ENCODE peak calls at places on chromosome 14, in five cellular contexts. One of them, this sample, is unnamed.
A peak's percentile ranks its signal among the peaks of the same experiment; 100 is the strongest.

GRCh38 chr14:59098377-59098776 is 90.1 kb upstream of the DAAM1 start:
- DNase-seq in brain microvascular endothelial cell: peak; percentile 99
- DNase-seq in SK-N-MC: no peak
- DNase-seq in uterus: no peak
- DNase-seq in upper lobe of right lung: no peak
- DNase-seq in this sample: no peak

GRCh38 chr14:58787601-58788000 is 149.8 kb downstream of the DACT1 start:
- DNase-seq in brain microvascular endothelial cell: no peak
- DNase-seq in SK-N-MC: no peak
- DNase-seq in uterus: no peak
- DNase-seq in upper lobe of right lung: no peak
- DNase-seq in this sample: no peak

GRCh38 chr14:104388011-104388521 is 191.5 kb upstream of the C14orf180 start:
- DNase-seq in brain microvascular endothelial cell: no peak
- DNase-seq in SK-N-MC: no peak
- DNase-seq in uterus: peak; percentile 6
- DNase-seq in upper lobe of right lung: peak; percentile 58
- DNase-seq in this sample: no peak

GRCh38 chr14:39374846-39375245 is 57.4 kb downstream of the FBXO33 start:
- DNase-seq in brain microvascular endothelial cell: no peak
- DNase-seq in SK-N-MC: no peak
- DNase-seq in uterus: no peak
- DNase-seq in upper lobe of right lung: no peak
- DNase-seq in this sample: no peak

GRCh38 chr14:73058923-73059311 is 583 bp downstream of the RBM25 start:
- DNase-seq in brain microvascular endothelial cell: peak; percentile 7
- DNase-seq in SK-N-MC: no peak
- DNase-seq in uterus: peak; percentile 30
- DNase-seq in upper lobe of right lung: no peak
- DNase-seq in this sample: no peak

GRCh38 chr14:93941293-93941910 is 14.3 kb downstream of the FAM181A start:
- DNase-seq in brain microvascular endothelial cell: peak; percentile 80
- DNase-seq in SK-N-MC: no peak
- DNase-seq in uterus: no peak
- DNase-seq in upper lobe of right lung: no peak
- DNase-seq in this sample: no peak

GRCh38 chr14:83799230-83799629 is 1730.7 kb upstream of the FLRT2 start:
- DNase-seq in brain microvascular endothelial cell: no peak
- DNase-seq in SK-N-MC: no peak
- DNase-seq in uterus: no peak
- DNase-seq in upper lobe of right lung: no peak
- DNase-seq in this sample: no peak

GRCh38 chr14:39233680-39234326 is at the start of gene MIA2:
- DNase-seq in brain microvascular endothelial cell: no peak
- DNase-seq in SK-N-MC: no peak
- DNase-seq in uterus: no peak
- DNase-seq in upper lobe of right lung: no peak
- DNase-seq in this sample: no peak

GRCh38 chr14:44316647-44317432 is 190.2 kb downstream of the FSCB start:
- DNase-seq in brain microvascular endothelial cell: peak; percentile 95
- DNase-seq in SK-N-MC: no peak
- DNase-seq in uterus: no peak
- DNase-seq in upper lobe of right lung: no peak
- DNase-seq in this sample: no peak

GRCh38 chr14:65214741-65215140 is 112.4 kb upstream of the MAX start:
- DNase-seq in brain microvascular endothelial cell: no peak
- DNase-seq in SK-N-MC: no peak
- DNase-seq in uterus: no peak
- DNase-seq in upper lobe of right lung: no peak
- DNase-seq in this sample: no peak

GRCh38 chr14:104150201-104151027 is 12.0 kb downstream of the KIF26A start:
- DNase-seq in brain microvascular endothelial cell: peak; percentile 48
- DNase-seq in SK-N-MC: peak; percentile 59
- DNase-seq in uterus: no peak
- DNase-seq in upper lobe of right lung: no peak
- DNase-seq in this sample: no peak

GRCh38 chr14:77316872-77317271 is 3.8 kb downstream of the POMT2 start:
- DNase-seq in brain microvascular endothelial cell: no peak
- DNase-seq in SK-N-MC: no peak
- DNase-seq in uterus: no peak
- DNase-seq in upper lobe of right lung: no peak
- DNase-seq in this sample: no peak

GRCh38 chr14:88326352-88327103 is 3.5 kb upstream of the KCNK10 start:
- DNase-seq in brain microvascular endothelial cell: no peak
- DNase-seq in SK-N-MC: no peak
- DNase-seq in uterus: no peak
- DNase-seq in upper lobe of right lung: no peak
- DNase-seq in this sample: no peak
- H3K4me3 ChIP-seq in brain microvascular endothelial cell: no peak overlapping the region
- H3K4me3 ChIP-seq in SK-N-MC: no peak overlapping the region
- H3K4me3 ChIP-seq in uterus: no peak overlapping the region
- H3K4me3 ChIP-seq in upper lobe of right lung: no peak overlapping the region
- H3K4me3 ChIP-seq in this sample: peak overlapping the region; percentile 51

GRCh38 chr14:51856897-51857296 is 3.5 kb upstream of the GNG2 start:
- DNase-seq in brain microvascular endothelial cell: no peak
- DNase-seq in SK-N-MC: no peak
- DNase-seq in uterus: no peak
- DNase-seq in upper lobe of right lung: no peak
- DNase-seq in this sample: no peak
- H3K27ac ChIP-seq in brain microvascular endothelial cell: no peak overlapping the region
- H3K27ac ChIP-seq in SK-N-MC: no peak overlapping the region
- H3K27ac ChIP-seq in uterus: no peak overlapping the region
- H3K27ac ChIP-seq in upper lobe of right lung: no peak overlapping the region
- H3K27ac ChIP-seq in this sample: no peak overlapping the region

GRCh38 chr14:101982621-101983020 is 18.2 kb downstream of the DYNC1H1 start:
- DNase-seq in brain microvascular endothelial cell: peak; percentile 32
- DNase-seq in SK-N-MC: no peak
- DNase-seq in uterus: no peak
- DNase-seq in upper lobe of right lung: no peak
- DNase-seq in this sample: no peak
- H3K36me3 ChIP-seq in brain microvascular endothelial cell: peaks cover 83% of the 10 kb centered on the region
- H3K36me3 ChIP-seq in SK-N-MC: peaks cover 90% of the 10 kb centered on the region
- H3K36me3 ChIP-seq in uterus: no peaks in the 10 kb centered on the region
- H3K36me3 ChIP-seq in upper lobe of right lung: peaks cover 98% of the 10 kb centered on the region
- H3K36me3 ChIP-seq in this sample: peaks cover 34% of the 10 kb centered on the region

DNA sequence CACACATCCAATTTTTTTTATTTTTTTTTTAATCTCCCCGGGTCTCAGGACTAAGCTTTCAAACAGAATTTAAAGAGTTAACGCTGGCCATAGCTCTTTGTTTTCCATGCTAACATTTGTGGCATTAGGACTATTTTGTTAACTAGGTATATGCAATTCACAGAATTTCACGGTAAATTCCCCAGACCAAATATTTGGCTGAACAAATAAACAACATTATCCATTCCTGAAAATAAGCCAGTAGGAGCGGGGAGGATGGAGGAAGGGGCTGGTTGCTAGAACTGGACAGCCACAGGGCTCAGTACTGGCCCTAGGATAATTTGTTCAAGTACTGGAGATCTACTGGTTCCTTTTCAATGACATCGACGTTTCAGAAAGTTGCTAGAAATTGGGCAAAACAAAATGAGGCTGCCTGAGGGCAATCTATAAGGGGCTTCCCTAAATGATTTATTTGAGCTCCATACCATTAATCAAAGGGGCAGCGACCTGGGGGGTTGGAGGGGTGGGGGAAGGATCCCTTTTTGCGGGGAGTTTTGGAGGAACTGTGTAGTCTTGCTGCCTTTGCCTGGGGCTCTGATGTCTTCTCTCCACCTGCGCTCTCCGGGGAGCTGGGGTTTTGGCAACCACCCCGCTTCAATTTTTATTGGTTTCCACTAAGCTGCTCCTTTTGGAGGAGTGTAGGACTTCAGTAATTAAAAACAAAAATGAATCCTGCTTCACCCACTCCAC is 9.0 kb downstream of the BMP4 start:
- DNase-seq in brain microvascular endothelial cell: no peak
- DNase-seq in SK-N-MC: no peak
- DNase-seq in uterus: no peak
- DNase-seq in upper lobe of right lung: no peak
- DNase-seq in this sample: no peak
- H3K4me3 ChIP-seq in brain microvascular endothelial cell: no peak overlapping the region
- H3K4me3 ChIP-seq in SK-N-MC: no peak overlapping the region
- H3K4me3 ChIP-seq in uterus: no peak overlapping the region
- H3K4me3 ChIP-seq in upper lobe of right lung: no peak overlapping the region
- H3K4me3 ChIP-seq in this sample: no peak overlapping the region

DNA sequence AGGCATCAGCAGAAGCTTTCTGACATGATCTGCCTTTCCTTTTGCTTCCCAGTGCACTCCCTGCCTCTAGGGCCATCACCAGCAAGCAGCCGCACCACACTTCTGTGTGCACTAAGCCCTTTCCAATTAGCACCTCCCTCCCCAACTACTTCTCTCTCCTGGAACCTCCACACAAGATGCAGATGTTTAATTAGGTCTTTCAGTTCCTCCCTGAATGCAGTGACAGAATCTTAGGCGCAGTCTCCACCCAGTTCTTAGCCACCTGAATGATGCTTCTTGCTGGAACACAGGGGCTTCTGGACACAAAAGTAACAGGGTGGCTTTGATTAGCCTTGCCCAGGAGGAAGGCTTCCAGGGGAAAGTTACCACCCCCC is 32.9 kb downstream of the NIN start:
- DNase-seq in brain microvascular endothelial cell: no peak
- DNase-seq in SK-N-MC: no peak
- DNase-seq in uterus: no peak
- DNase-seq in upper lobe of right lung: no peak
- DNase-seq in this sample: no peak
- H3K27ac ChIP-seq in brain microvascular endothelial cell: no peak overlapping the region
- H3K27ac ChIP-seq in SK-N-MC: no peak overlapping the region
- H3K27ac ChIP-seq in uterus: no peak overlapping the region
- H3K27ac ChIP-seq in upper lobe of right lung: no peak overlapping the region
- H3K27ac ChIP-seq in this sample: no peak overlapping the region

GRCh38 chr14:22318951-22319350 is 270.1 kb downstream of the DAD1 start:
- DNase-seq in brain microvascular endothelial cell: no peak
- DNase-seq in SK-N-MC: no peak
- DNase-seq in uterus: no peak
- DNase-seq in upper lobe of right lung: no peak
- DNase-seq in this sample: no peak
- H3K36me3 ChIP-seq in brain microvascular endothelial cell: no peaks in the 10 kb centered on the region
- H3K36me3 ChIP-seq in SK-N-MC: no peaks in the 10 kb centered on the region
- H3K36me3 ChIP-seq in uterus: no peaks in the 10 kb centered on the region
- H3K36me3 ChIP-seq in upper lobe of right lung: no peaks in the 10 kb centered on the region
- H3K36me3 ChIP-seq in this sample: no peaks in the 10 kb centered on the region

DNA sequence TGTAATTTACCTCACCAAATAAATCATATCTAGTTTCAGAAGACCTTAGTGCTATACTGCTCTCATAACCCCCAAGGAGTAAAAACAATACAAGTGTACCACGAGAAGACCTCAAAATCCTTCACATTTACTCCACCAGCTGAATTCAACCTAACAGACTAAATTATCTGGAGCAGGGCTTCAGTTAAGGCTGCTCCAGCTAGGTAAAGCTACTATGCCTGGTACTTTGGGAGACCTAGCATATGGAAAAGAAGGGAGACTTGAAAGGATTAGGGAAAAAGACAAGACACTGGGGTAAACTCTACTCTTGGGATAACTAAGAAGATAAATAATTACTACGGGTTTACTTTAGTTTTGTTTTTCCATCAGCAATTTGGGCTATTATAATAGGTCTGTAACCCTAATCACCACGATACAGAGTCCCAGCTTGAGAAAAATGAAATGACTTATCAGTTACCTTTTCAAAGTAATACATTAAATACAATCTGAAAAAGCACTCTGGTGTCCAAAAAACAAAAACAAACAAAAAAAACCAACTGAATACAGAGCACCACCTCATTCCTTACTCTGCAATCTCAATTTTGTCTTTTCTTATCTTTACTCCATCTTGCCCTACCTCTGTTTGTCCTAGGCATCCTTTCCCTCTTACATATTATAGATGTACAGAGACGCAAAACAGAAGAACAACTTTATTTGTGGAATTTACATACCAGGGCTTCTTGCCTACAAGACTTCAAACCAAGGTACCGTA is 2.1 kb downstream of the EML5 start:
- DNase-seq in brain microvascular endothelial cell: no peak
- DNase-seq in SK-N-MC: no peak
- DNase-seq in uterus: no peak
- DNase-seq in upper lobe of right lung: no peak
- DNase-seq in this sample: no peak
- H3K4me3 ChIP-seq in brain microvascular endothelial cell: no peak overlapping the region
- H3K4me3 ChIP-seq in SK-N-MC: no peak overlapping the region
- H3K4me3 ChIP-seq in uterus: no peak overlapping the region
- H3K4me3 ChIP-seq in upper lobe of right lung: no peak overlapping the region
- H3K4me3 ChIP-seq in this sample: no peak overlapping the region

GRCh38 chr14:71339650-71340415 is 432.6 kb downstream of the PCNX1 start:
- DNase-seq in brain microvascular endothelial cell: no peak
- DNase-seq in SK-N-MC: no peak
- DNase-seq in uterus: no peak
- DNase-seq in upper lobe of right lung: no peak
- DNase-seq in this sample: no peak
- H3K27ac ChIP-seq in brain microvascular endothelial cell: no peak overlapping the region
- H3K27ac ChIP-seq in SK-N-MC: peak overlapping the region; percentile 67
- H3K27ac ChIP-seq in uterus: no peak overlapping the region
- H3K27ac ChIP-seq in upper lobe of right lung: no peak overlapping the region
- H3K27ac ChIP-seq in this sample: no peak overlapping the region

GRCh38 chr14:103134405-103134804 is 11.1 kb downstream of the TNFAIP2 start:
- DNase-seq in brain microvascular endothelial cell: no peak
- DNase-seq in SK-N-MC: no peak
- DNase-seq in uterus: no peak
- DNase-seq in upper lobe of right lung: no peak
- DNase-seq in this sample: no peak
- H3K36me3 ChIP-seq in brain microvascular endothelial cell: no peaks in the 10 kb centered on the region
- H3K36me3 ChIP-seq in SK-N-MC: no peaks in the 10 kb centered on the region
- H3K36me3 ChIP-seq in uterus: no peaks in the 10 kb centered on the region
- H3K36me3 ChIP-seq in upper lobe of right lung: peaks cover 55% of the 10 kb centered on the region
- H3K36me3 ChIP-seq in this sample: peaks cover 13% of the 10 kb centered on the region